ENCODE peak calls at places on chromosome 6, in seven cellular contexts. V, F, C, N, H, Z and M are unnamed samples.

GRCh38 chr6:28808383-28808782 is 115.4 kb downstream of the TRIM27 start:
- DNase-seq in Z (no peak), H (no peak), N (no peak), V (no peak), F (no peak), C (no peak), M (no peak)

GRCh38 chr6:159193923-159194322 is 24.7 kb downstream of the FNDC1 start:
- DNase-seq in H (no peak), C (no peak), V (no peak), Z (no peak), F (no peak), N (no peak), M (no peak)

GRCh38 chr6:112781236-112781635 is 434.1 kb downstream of the RFPL4B start:
- DNase-seq in Z (no peak), N (peak), F (peak), V (peak), H (no peak), C (no peak), M (no peak)

GRCh38 chr6:158041788-158042187 is 60.1 kb downstream of the SYNJ2 start:
- DNase-seq in H (no peak), Z (no peak), N (no peak), C (no peak), V (no peak), F (no peak), M (no peak)

GRCh38 chr6:159125977-159126376 is 43.2 kb upstream of the FNDC1 start:
- DNase-seq in V (no peak), C (no peak), Z (no peak), F (no peak), H (no peak), N (no peak), M (no peak)

GRCh38 chr6:106620931-106621672 is 8.2 kb downstream of the RTN4IP1 start:
- DNase-seq in V (peak), C (no peak), N (no peak), F (peak), H (no peak), Z (no peak), M (no peak)

GRCh38 chr6:71676298-71676697 is 210.1 kb upstream of the RIMS1 start:
- DNase-seq in N (no peak), H (no peak), C (no peak), Z (no peak), F (peak), V (no peak), M (no peak)

GRCh38 chr6:169800116-169800667 is 48.8 kb downstream of the ERMARD start:
- DNase-seq in Z (no peak), V (no peak), H (no peak), C (no peak), F (no peak), N (no peak), M (no peak)

GRCh38 chr6:156691018-156691417 is 86.2 kb upstream of the ARID1B start:
- DNase-seq in H (no peak), C (no peak), N (no peak), F (no peak), V (no peak), Z (no peak), M (no peak)

GRCh38 chr6:111105578-111105977 is 18.3 kb downstream of the SLC16A10 start:
- DNase-seq in Z (no peak), V (peak), F (no peak), C (no peak), N (no peak), H (no peak), M (no peak)

GRCh38 chr6:3958255-3958654 is 109.1 kb downstream of the FAM50B start:
- DNase-seq in H (no peak), C (no peak), V (no peak), F (no peak), Z (no peak), N (no peak), M (no peak)

GRCh38 chr6:8939615-8940014 is 504.3 kb upstream of the SLC35B3 start:
- DNase-seq in H (no peak), Z (no peak), C (no peak), F (peak), N (no peak), V (no peak), M (no peak)

GRCh38 chr6:39225946-39226437 is 3.3 kb downstream of the KCNK5 start:
- DNase-seq in H (no peak), V (no peak), N (no peak), C (no peak), Z (no peak), F (no peak), M (no peak)

GRCh38 chr6:165884813-165885765 is 222.0 kb upstream of the PDE10A start:
- DNase-seq in H (peak), V (peak), C (peak), Z (peak), F (peak), N (peak), M (peak)

GRCh38 chr6:167665698-167666380 is 160.9 kb upstream of the AFDN start:
- DNase-seq in H (no peak), V (no peak), F (no peak), N (no peak), C (no peak), Z (no peak), M (no peak)

GRCh38 chr6:125995972-125996580 is 9.7 kb downstream of the TRMT11 start:
- DNase-seq in V (peak), C (peak), N (peak), H (no peak), Z (peak), F (peak), M (peak)

GRCh38 chr6:52186075-52186474 is at the start of gene IL17A:
- DNase-seq in Z (no peak), F (no peak), V (no peak), C (no peak), N (no peak), H (no peak), M (no peak)

GRCh38 chr6:11368760-11369159 is 136.3 kb upstream of the NEDD9 start:
- DNase-seq in N (no peak), V (no peak), H (no peak), C (no peak), Z (no peak), F (no peak), M (no peak)

GRCh38 chr6:143689852-143690251 is 12.1 kb downstream of the PHACTR2 start:
- DNase-seq in Z (peak), H (no peak), V (no peak), N (no peak), F (no peak), C (no peak), M (no peak)

GRCh38 chr6:154606457-154606856 is 96.0 kb upstream of the CNKSR3 start:
- DNase-seq in N (no peak), C (no peak), F (no peak), H (no peak), V (no peak), Z (no peak), M (no peak)

GRCh38 chr6:31940256-31940664 is 5.6 kb upstream of the CFB start:
- DNase-seq in Z (no peak), C (no peak), H (no peak), F (peak), V (peak), N (peak), M (no peak)

GRCh38 chr6:33808781-33809180 is 5.0 kb upstream of the MLN start:
- DNase-seq in N (no peak), Z (no peak), F (no peak), H (no peak), C (no peak), V (no peak), M (no peak)

GRCh38 chr6:1679691-1680068 is 70.0 kb downstream of the FOXC1 start:
- DNase-seq in Z (no peak), F (no peak), C (no peak), H (no peak), V (no peak), N (no peak), M (no peak)

GRCh38 chr6:125812394-125813231 is 21.9 kb downstream of the NCOA7 start:
- DNase-seq in H (no peak), N (peak), C (no peak), F (peak), V (peak), Z (no peak), M (no peak)

GRCh38 chr6:3058957-3059356 is 9.3 kb upstream of the RIPK1 start:
- DNase-seq in H (no peak), C (no peak), F (no peak), V (no peak), Z (no peak), N (no peak), M (no peak)

GRCh38 chr6:145071836-145072235 is 663.5 kb downstream of the EPM2A start:
- DNase-seq in V (peak), N (peak), Z (peak), F (no peak), H (no peak), C (no peak), M (no peak)

GRCh38 chr6:107414246-107414645 is 45.1 kb downstream of the PDSS2 start:
- DNase-seq in N (no peak), F (no peak), Z (no peak), V (no peak), H (no peak), C (no peak), M (no peak)

GRCh38 chr6:142462260-142462659 is 160.5 kb downstream of the ADGRG6 start:
- DNase-seq in N (no peak), H (no peak), V (no peak), Z (no peak), C (no peak), F (no peak), M (no peak)

GRCh38 chr6:135182993-135183531 is 2.0 kb downstream of the MYB start:
- DNase-seq in Z (peak), N (no peak), C (peak), V (no peak), H (no peak), F (peak), M (peak)

GRCh38 chr6:139249387-139249786 is 42.4 kb downstream of the TXLNB start:
- DNase-seq in C (no peak), Z (no peak), V (no peak), F (no peak), N (no peak), H (no peak), M (no peak)

GRCh38 chr6:140921366-140922226 is 1211.1 kb upstream of the GJE1 start:
- DNase-seq in C (no peak), F (peak), N (peak), V (peak), H (peak), Z (peak), M (peak)

GRCh38 chr6:1423578-1423977 is 34.2 kb downstream of the FOXF2 start:
- DNase-seq in F (no peak), H (no peak), V (no peak), Z (no peak), C (no peak), N (peak), M (no peak)

GRCh38 chr6:54098450-54099044 is 12.7 kb upstream of the MLIP start:
- DNase-seq in Z (no peak), N (no peak), V (no peak), F (no peak), H (no peak), C (no peak), M (no peak)

GRCh38 chr6:111784423-111784822 is 88.8 kb downstream of the FYN start:
- DNase-seq in H (no peak), N (no peak), V (no peak), Z (no peak), F (no peak), C (no peak), M (no peak)

GRCh38 chr6:22952076-22952475 is 382.7 kb downstream of the HDGFL1 start:
- DNase-seq in H (no peak), F (no peak), Z (no peak), C (no peak), N (no peak), V (peak), M (no peak)

GRCh38 chr6:47146426-47147174 is 104.5 kb upstream of the ADGRF1 start:
- DNase-seq in F (peak), C (no peak), N (peak), V (peak), H (no peak), Z (no peak), M (no peak)

GRCh38 chr6:21107796-21108195 is 485.8 kb upstream of the SOX4 start:
- DNase-seq in F (no peak), H (no peak), C (no peak), Z (no peak), V (no peak), N (no peak), M (no peak)
- H3K4ac ChIP-seq in F (no peak), H (no peak), C (no peak), Z (no peak), V (no peak), N (no peak), M (no peak)

DNA sequence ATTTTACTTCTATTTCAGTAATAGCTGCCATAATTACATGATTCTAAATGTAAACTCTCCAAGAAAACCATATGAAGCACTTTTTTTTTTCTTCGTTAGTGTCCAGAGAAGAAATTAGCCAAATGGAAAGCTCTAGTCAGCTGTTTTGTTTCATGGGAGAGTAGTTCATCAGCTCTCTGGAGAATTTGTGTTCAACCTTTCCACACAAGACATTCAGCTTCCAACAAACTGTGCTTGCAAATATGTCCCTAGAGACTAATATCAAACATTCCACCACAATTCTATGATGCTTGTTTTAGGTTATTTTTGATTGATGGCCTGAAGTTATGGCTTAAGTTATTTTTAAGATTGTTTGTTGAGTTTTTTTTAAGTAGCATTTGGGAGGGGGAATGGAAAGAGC is 19.5 kb downstream of the FHL5 start:
- DNase-seq in Z (no peak), C (no peak), N (no peak), V (no peak), H (no peak), F (no peak), M (no peak)
- H3K23ac ChIP-seq in Z (no peak), C (no peak), N (no peak), V (no peak), H (no peak), F (no peak), M (no peak)

GRCh38 chr6:15016813-15017212 is 229.1 kb upstream of the JARID2 start:
- DNase-seq in H (no peak), V (no peak), F (no peak), C (no peak), Z (no peak), N (no peak), M (no peak)

GRCh38 chr6:15020114-15020770 is 225.6 kb upstream of the JARID2 start:
- DNase-seq in H (no peak), Z (peak), N (no peak), C (no peak), F (no peak), V (no peak), M (no peak)

GRCh38 chr6:15014958-15015357 is 230.9 kb upstream of the JARID2 start:
- DNase-seq in V (no peak), H (no peak), C (no peak), Z (no peak), N (no peak), F (no peak), M (no peak)

GRCh38 chr6:15017251-15017650 is 228.6 kb upstream of the JARID2 start:
- DNase-seq in N (no peak), C (peak), V (peak), F (peak), Z (peak), H (no peak), M (no peak)

DNA sequence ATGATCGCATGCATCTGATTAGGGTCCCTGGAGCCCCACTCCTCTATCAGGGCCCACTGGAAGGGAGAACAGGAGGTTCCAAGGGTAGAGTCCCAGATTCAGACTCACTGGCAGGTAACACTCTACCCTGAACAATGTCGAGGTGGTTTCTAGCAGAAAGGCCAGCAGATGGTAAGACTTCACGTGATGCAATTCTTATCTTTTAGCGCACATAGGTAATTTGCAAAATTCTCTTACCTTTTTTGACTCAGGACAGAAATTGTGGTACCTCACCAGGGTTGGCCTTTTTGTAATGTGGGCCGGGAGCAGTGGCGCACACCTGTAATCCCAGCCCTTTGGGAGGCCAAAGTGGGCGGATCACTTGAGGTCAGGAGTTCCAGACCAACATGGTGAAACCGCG is 228.1 kb upstream of the JARID2 start:
- DNase-seq in H (no peak), Z (peak), C (no peak), N (no peak), V (no peak), F (no peak), M (no peak)
- H3K18ac ChIP-seq in H (no peak), Z (no peak), C (no peak), N (no peak), V (no peak), F (peak), M (no peak)

GRCh38 chr6:35620706-35621105 is 68.0 kb downstream of the FKBP5 start:
- DNase-seq in F (no peak), Z (no peak), N (no peak), C (no peak), H (no peak), V (no peak), M (no peak)
- H3K4ac ChIP-seq in F (no peak), Z (no peak), N (no peak), C (no peak), H (no peak), V (no peak), M (no peak)

DNA sequence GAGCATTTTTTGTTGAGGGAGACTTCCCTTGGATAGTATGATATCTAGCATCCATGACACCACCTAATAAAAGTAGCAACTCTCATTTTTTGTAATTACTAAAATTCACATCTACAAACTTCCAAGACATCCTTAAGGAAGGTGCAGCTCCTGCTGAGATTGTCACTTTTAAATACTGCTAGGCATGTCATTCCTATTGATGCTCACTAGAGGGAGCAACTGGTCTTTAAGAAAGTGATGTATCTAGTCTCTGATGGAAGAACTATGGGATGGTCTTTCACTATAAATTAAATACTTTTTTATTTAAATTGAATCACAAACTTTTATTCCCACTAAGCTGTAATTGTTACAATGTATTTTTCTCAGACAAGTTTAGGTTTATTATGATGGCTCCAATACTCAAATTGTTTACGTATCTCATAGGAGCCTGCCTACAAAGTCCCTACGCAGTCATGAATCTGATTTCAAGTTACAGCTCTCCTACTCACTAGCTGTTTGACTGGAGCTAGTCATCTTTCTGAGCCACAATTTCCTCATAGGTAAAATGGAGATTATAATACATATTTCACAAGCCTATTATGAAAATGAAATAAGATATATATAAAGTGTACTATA is 8.0 kb upstream of the TSPYL1 start:
- DNase-seq in H (no peak), F (peak), C (no peak), N (peak), Z (no peak), V (peak), M (peak)
- H3K23ac ChIP-seq in H (no peak), F (no peak), C (no peak), N (no peak), Z (no peak), V (no peak), M (no peak)